ENCODE peak calls at places on chromosomes 6 and 20, in five cellular contexts. One of them, this sample, is unnamed.
A peak's percentile ranks its signal among the peaks of the same experiment; 100 is the strongest.

GRCh38 chr6:116139917-116140316 is 14.0 kb upstream of the COL10A1 start:
- DNase-seq in stimulated activated CD4-positive, alpha-beta T cell treated with anti-CD3 and anti-CD28 coated beads, Interleukin-1b, Interleukin-23, amount 100 ng/mL, for 1 hour: no peak
- DNase-seq in activated T-helper 1 cell treated with anti-CD3 and anti-CD28 coated beads, Interleukin-12 subunit alpha, Interleukin-12 subunit beta, Interleukin-2, Interleukin-4 antibody, amounts not matched to agents 30 ng/mL and 10 ng/mL and 1 ng/mL, durations not matched to agents 14 hours and 24 hours and 36 hours: no peak
- DNase-seq in T-helper 2 cell: no peak
- DNase-seq in heart right ventricle: no peak
- DNase-seq in this sample: no peak

GRCh38 chr20:20498081-20498861 is 130.4 kb downstream of the INSM1 start:
- DNase-seq in stimulated activated CD4-positive, alpha-beta T cell treated with anti-CD3 and anti-CD28 coated beads, Interleukin-1b, Interleukin-23, amount 100 ng/mL, for 1 hour: no peak
- DNase-seq in activated T-helper 1 cell treated with anti-CD3 and anti-CD28 coated beads, Interleukin-12 subunit alpha, Interleukin-12 subunit beta, Interleukin-2, Interleukin-4 antibody, amounts not matched to agents 30 ng/mL and 10 ng/mL and 1 ng/mL, durations not matched to agents 14 hours and 24 hours and 36 hours: no peak
- DNase-seq in T-helper 2 cell: no peak
- DNase-seq in heart right ventricle: no peak
- DNase-seq in this sample: peak; percentile 69

GRCh38 chr20:47610247-47610944 is 108.7 kb downstream of the NCOA3 start:
- DNase-seq in stimulated activated CD4-positive, alpha-beta T cell treated with anti-CD3 and anti-CD28 coated beads, Interleukin-1b, Interleukin-23, amount 100 ng/mL, for 1 hour: peak; percentile 43
- DNase-seq in activated T-helper 1 cell treated with anti-CD3 and anti-CD28 coated beads, Interleukin-12 subunit alpha, Interleukin-12 subunit beta, Interleukin-2, Interleukin-4 antibody, amounts not matched to agents 30 ng/mL and 10 ng/mL and 1 ng/mL, durations not matched to agents 14 hours and 24 hours and 36 hours: peak; percentile 60
- DNase-seq in T-helper 2 cell: peak; percentile 84
- DNase-seq in heart right ventricle: no peak
- DNase-seq in this sample: no peak

GRCh38 chr20:22496817-22497216 is 87.6 kb downstream of the FOXA2 start:
- DNase-seq in stimulated activated CD4-positive, alpha-beta T cell treated with anti-CD3 and anti-CD28 coated beads, Interleukin-1b, Interleukin-23, amount 100 ng/mL, for 1 hour: no peak
- DNase-seq in activated T-helper 1 cell treated with anti-CD3 and anti-CD28 coated beads, Interleukin-12 subunit alpha, Interleukin-12 subunit beta, Interleukin-2, Interleukin-4 antibody, amounts not matched to agents 30 ng/mL and 10 ng/mL and 1 ng/mL, durations not matched to agents 14 hours and 24 hours and 36 hours: no peak
- DNase-seq in T-helper 2 cell: no peak
- DNase-seq in heart right ventricle: no peak
- DNase-seq in this sample: no peak

GRCh38 chr6:41644297-41644879 is 6.1 kb downstream of the MDFI start:
- DNase-seq in stimulated activated CD4-positive, alpha-beta T cell treated with anti-CD3 and anti-CD28 coated beads, Interleukin-1b, Interleukin-23, amount 100 ng/mL, for 1 hour: no peak
- DNase-seq in activated T-helper 1 cell treated with anti-CD3 and anti-CD28 coated beads, Interleukin-12 subunit alpha, Interleukin-12 subunit beta, Interleukin-2, Interleukin-4 antibody, amounts not matched to agents 30 ng/mL and 10 ng/mL and 1 ng/mL, durations not matched to agents 14 hours and 24 hours and 36 hours: no peak
- DNase-seq in T-helper 2 cell: no peak
- DNase-seq in heart right ventricle: no peak
- DNase-seq in this sample: no peak

GRCh38 chr20:24837721-24838456 is 111.2 kb upstream of the CST7 start:
- DNase-seq in stimulated activated CD4-positive, alpha-beta T cell treated with anti-CD3 and anti-CD28 coated beads, Interleukin-1b, Interleukin-23, amount 100 ng/mL, for 1 hour: no peak
- DNase-seq in activated T-helper 1 cell treated with anti-CD3 and anti-CD28 coated beads, Interleukin-12 subunit alpha, Interleukin-12 subunit beta, Interleukin-2, Interleukin-4 antibody, amounts not matched to agents 30 ng/mL and 10 ng/mL and 1 ng/mL, durations not matched to agents 14 hours and 24 hours and 36 hours: no peak
- DNase-seq in T-helper 2 cell: no peak
- DNase-seq in heart right ventricle: no peak
- DNase-seq in this sample: no peak

GRCh38 chr6:169915769-169916550 is 164.5 kb downstream of the ERMARD start:
- DNase-seq in stimulated activated CD4-positive, alpha-beta T cell treated with anti-CD3 and anti-CD28 coated beads, Interleukin-1b, Interleukin-23, amount 100 ng/mL, for 1 hour: no peak
- DNase-seq in activated T-helper 1 cell treated with anti-CD3 and anti-CD28 coated beads, Interleukin-12 subunit alpha, Interleukin-12 subunit beta, Interleukin-2, Interleukin-4 antibody, amounts not matched to agents 30 ng/mL and 10 ng/mL and 1 ng/mL, durations not matched to agents 14 hours and 24 hours and 36 hours: no peak
- DNase-seq in T-helper 2 cell: no peak
- DNase-seq in heart right ventricle: no peak
- DNase-seq in this sample: peak; percentile 22

GRCh38 chr6:108497883-108498282 is 62.8 kb upstream of the FOXO3 start:
- DNase-seq in stimulated activated CD4-positive, alpha-beta T cell treated with anti-CD3 and anti-CD28 coated beads, Interleukin-1b, Interleukin-23, amount 100 ng/mL, for 1 hour: no peak
- DNase-seq in activated T-helper 1 cell treated with anti-CD3 and anti-CD28 coated beads, Interleukin-12 subunit alpha, Interleukin-12 subunit beta, Interleukin-2, Interleukin-4 antibody, amounts not matched to agents 30 ng/mL and 10 ng/mL and 1 ng/mL, durations not matched to agents 14 hours and 24 hours and 36 hours: no peak
- DNase-seq in T-helper 2 cell: peak; percentile 34
- DNase-seq in heart right ventricle: no peak
- DNase-seq in this sample: no peak

GRCh38 chr6:6915813-6916547 is 191.8 kb upstream of the RREB1 start:
- DNase-seq in stimulated activated CD4-positive, alpha-beta T cell treated with anti-CD3 and anti-CD28 coated beads, Interleukin-1b, Interleukin-23, amount 100 ng/mL, for 1 hour: no peak
- DNase-seq in activated T-helper 1 cell treated with anti-CD3 and anti-CD28 coated beads, Interleukin-12 subunit alpha, Interleukin-12 subunit beta, Interleukin-2, Interleukin-4 antibody, amounts not matched to agents 30 ng/mL and 10 ng/mL and 1 ng/mL, durations not matched to agents 14 hours and 24 hours and 36 hours: no peak
- DNase-seq in T-helper 2 cell: peak; percentile 24
- DNase-seq in heart right ventricle: peak; percentile 41
- DNase-seq in this sample: no peak

GRCh38 chr6:157259443-157259842 is 63.9 kb downstream of the TMEM242 start:
- DNase-seq in stimulated activated CD4-positive, alpha-beta T cell treated with anti-CD3 and anti-CD28 coated beads, Interleukin-1b, Interleukin-23, amount 100 ng/mL, for 1 hour: no peak
- DNase-seq in activated T-helper 1 cell treated with anti-CD3 and anti-CD28 coated beads, Interleukin-12 subunit alpha, Interleukin-12 subunit beta, Interleukin-2, Interleukin-4 antibody, amounts not matched to agents 30 ng/mL and 10 ng/mL and 1 ng/mL, durations not matched to agents 14 hours and 24 hours and 36 hours: no peak
- DNase-seq in T-helper 2 cell: no peak
- DNase-seq in heart right ventricle: no peak
- DNase-seq in this sample: no peak

GRCh38 chr6:41335943-41336342 is 535 bp downstream of the NCR2 start:
- DNase-seq in stimulated activated CD4-positive, alpha-beta T cell treated with anti-CD3 and anti-CD28 coated beads, Interleukin-1b, Interleukin-23, amount 100 ng/mL, for 1 hour: no peak
- DNase-seq in activated T-helper 1 cell treated with anti-CD3 and anti-CD28 coated beads, Interleukin-12 subunit alpha, Interleukin-12 subunit beta, Interleukin-2, Interleukin-4 antibody, amounts not matched to agents 30 ng/mL and 10 ng/mL and 1 ng/mL, durations not matched to agents 14 hours and 24 hours and 36 hours: no peak
- DNase-seq in T-helper 2 cell: no peak
- DNase-seq in heart right ventricle: no peak
- DNase-seq in this sample: no peak

GRCh38 chr6:105626290-105627158 is 223.6 kb upstream of the PREP start:
- DNase-seq in stimulated activated CD4-positive, alpha-beta T cell treated with anti-CD3 and anti-CD28 coated beads, Interleukin-1b, Interleukin-23, amount 100 ng/mL, for 1 hour: no peak
- DNase-seq in activated T-helper 1 cell treated with anti-CD3 and anti-CD28 coated beads, Interleukin-12 subunit alpha, Interleukin-12 subunit beta, Interleukin-2, Interleukin-4 antibody, amounts not matched to agents 30 ng/mL and 10 ng/mL and 1 ng/mL, durations not matched to agents 14 hours and 24 hours and 36 hours: no peak
- DNase-seq in T-helper 2 cell: peak; percentile 77
- DNase-seq in heart right ventricle: no peak
- DNase-seq in this sample: no peak

GRCh38 chr20:44773070-44773829 is 27.6 kb downstream of the KCNK15 start:
- DNase-seq in stimulated activated CD4-positive, alpha-beta T cell treated with anti-CD3 and anti-CD28 coated beads, Interleukin-1b, Interleukin-23, amount 100 ng/mL, for 1 hour: no peak
- DNase-seq in activated T-helper 1 cell treated with anti-CD3 and anti-CD28 coated beads, Interleukin-12 subunit alpha, Interleukin-12 subunit beta, Interleukin-2, Interleukin-4 antibody, amounts not matched to agents 30 ng/mL and 10 ng/mL and 1 ng/mL, durations not matched to agents 14 hours and 24 hours and 36 hours: no peak
- DNase-seq in T-helper 2 cell: no peak
- DNase-seq in heart right ventricle: no peak
- DNase-seq in this sample: no peak

GRCh38 chr20:38805502-38805957 is at the start of gene PPP1R16B:
- DNase-seq in stimulated activated CD4-positive, alpha-beta T cell treated with anti-CD3 and anti-CD28 coated beads, Interleukin-1b, Interleukin-23, amount 100 ng/mL, for 1 hour: peak; percentile 62
- DNase-seq in activated T-helper 1 cell treated with anti-CD3 and anti-CD28 coated beads, Interleukin-12 subunit alpha, Interleukin-12 subunit beta, Interleukin-2, Interleukin-4 antibody, amounts not matched to agents 30 ng/mL and 10 ng/mL and 1 ng/mL, durations not matched to agents 14 hours and 24 hours and 36 hours: peak; percentile 79
- DNase-seq in T-helper 2 cell: peak; percentile 91
- DNase-seq in heart right ventricle: peak; percentile 75
- DNase-seq in this sample: peak; percentile 70

GRCh38 chr6:159042003-159042823 is 2.6 kb downstream of the TAGAP start:
- DNase-seq in stimulated activated CD4-positive, alpha-beta T cell treated with anti-CD3 and anti-CD28 coated beads, Interleukin-1b, Interleukin-23, amount 100 ng/mL, for 1 hour: no peak
- DNase-seq in activated T-helper 1 cell treated with anti-CD3 and anti-CD28 coated beads, Interleukin-12 subunit alpha, Interleukin-12 subunit beta, Interleukin-2, Interleukin-4 antibody, amounts not matched to agents 30 ng/mL and 10 ng/mL and 1 ng/mL, durations not matched to agents 14 hours and 24 hours and 36 hours: peak; percentile 74
- DNase-seq in T-helper 2 cell: peak; percentile 91
- DNase-seq in heart right ventricle: no peak
- DNase-seq in this sample: peak; percentile 84

GRCh38 chr6:165835410-165835851 is 172.4 kb upstream of the PDE10A start:
- DNase-seq in stimulated activated CD4-positive, alpha-beta T cell treated with anti-CD3 and anti-CD28 coated beads, Interleukin-1b, Interleukin-23, amount 100 ng/mL, for 1 hour: no peak
- DNase-seq in activated T-helper 1 cell treated with anti-CD3 and anti-CD28 coated beads, Interleukin-12 subunit alpha, Interleukin-12 subunit beta, Interleukin-2, Interleukin-4 antibody, amounts not matched to agents 30 ng/mL and 10 ng/mL and 1 ng/mL, durations not matched to agents 14 hours and 24 hours and 36 hours: no peak
- DNase-seq in T-helper 2 cell: no peak
- DNase-seq in heart right ventricle: no peak
- DNase-seq in this sample: no peak

GRCh38 chr6:159608961-159609673 is 83.9 kb downstream of the SOD2 start:
- DNase-seq in stimulated activated CD4-positive, alpha-beta T cell treated with anti-CD3 and anti-CD28 coated beads, Interleukin-1b, Interleukin-23, amount 100 ng/mL, for 1 hour: no peak
- DNase-seq in activated T-helper 1 cell treated with anti-CD3 and anti-CD28 coated beads, Interleukin-12 subunit alpha, Interleukin-12 subunit beta, Interleukin-2, Interleukin-4 antibody, amounts not matched to agents 30 ng/mL and 10 ng/mL and 1 ng/mL, durations not matched to agents 14 hours and 24 hours and 36 hours: no peak
- DNase-seq in T-helper 2 cell: peak; percentile 10
- DNase-seq in heart right ventricle: no peak
- DNase-seq in this sample: no peak

GRCh38 chr20:90651-91050 is 3.2 kb downstream of the DEFB125 start:
- DNase-seq in stimulated activated CD4-positive, alpha-beta T cell treated with anti-CD3 and anti-CD28 coated beads, Interleukin-1b, Interleukin-23, amount 100 ng/mL, for 1 hour: no peak
- DNase-seq in activated T-helper 1 cell treated with anti-CD3 and anti-CD28 coated beads, Interleukin-12 subunit alpha, Interleukin-12 subunit beta, Interleukin-2, Interleukin-4 antibody, amounts not matched to agents 30 ng/mL and 10 ng/mL and 1 ng/mL, durations not matched to agents 14 hours and 24 hours and 36 hours: no peak
- DNase-seq in T-helper 2 cell: no peak
- DNase-seq in heart right ventricle: no peak
- DNase-seq in this sample: no peak

GRCh38 chr6:18362058-18362561 is 25.0 kb upstream of the RNF144B start:
- DNase-seq in stimulated activated CD4-positive, alpha-beta T cell treated with anti-CD3 and anti-CD28 coated beads, Interleukin-1b, Interleukin-23, amount 100 ng/mL, for 1 hour: no peak
- DNase-seq in activated T-helper 1 cell treated with anti-CD3 and anti-CD28 coated beads, Interleukin-12 subunit alpha, Interleukin-12 subunit beta, Interleukin-2, Interleukin-4 antibody, amounts not matched to agents 30 ng/mL and 10 ng/mL and 1 ng/mL, durations not matched to agents 14 hours and 24 hours and 36 hours: no peak
- DNase-seq in T-helper 2 cell: no peak
- DNase-seq in heart right ventricle: no peak
- DNase-seq in this sample: no peak

GRCh38 chr20:9829835-9830234 is 9.0 kb downstream of the PAK5 start:
- DNase-seq in stimulated activated CD4-positive, alpha-beta T cell treated with anti-CD3 and anti-CD28 coated beads, Interleukin-1b, Interleukin-23, amount 100 ng/mL, for 1 hour: no peak
- DNase-seq in activated T-helper 1 cell treated with anti-CD3 and anti-CD28 coated beads, Interleukin-12 subunit alpha, Interleukin-12 subunit beta, Interleukin-2, Interleukin-4 antibody, amounts not matched to agents 30 ng/mL and 10 ng/mL and 1 ng/mL, durations not matched to agents 14 hours and 24 hours and 36 hours: no peak
- DNase-seq in T-helper 2 cell: no peak
- DNase-seq in heart right ventricle: no peak
- DNase-seq in this sample: no peak

GRCh38 chr20:44501448-44501847 is 20.4 kb downstream of the SERINC3 start:
- DNase-seq in stimulated activated CD4-positive, alpha-beta T cell treated with anti-CD3 and anti-CD28 coated beads, Interleukin-1b, Interleukin-23, amount 100 ng/mL, for 1 hour: no peak
- DNase-seq in activated T-helper 1 cell treated with anti-CD3 and anti-CD28 coated beads, Interleukin-12 subunit alpha, Interleukin-12 subunit beta, Interleukin-2, Interleukin-4 antibody, amounts not matched to agents 30 ng/mL and 10 ng/mL and 1 ng/mL, durations not matched to agents 14 hours and 24 hours and 36 hours: no peak
- DNase-seq in T-helper 2 cell: no peak
- DNase-seq in heart right ventricle: no peak
- DNase-seq in this sample: no peak

GRCh38 chr6:111113731-111114438 is 26.6 kb downstream of the SLC16A10 start:
- DNase-seq in stimulated activated CD4-positive, alpha-beta T cell treated with anti-CD3 and anti-CD28 coated beads, Interleukin-1b, Interleukin-23, amount 100 ng/mL, for 1 hour: no peak
- DNase-seq in activated T-helper 1 cell treated with anti-CD3 and anti-CD28 coated beads, Interleukin-12 subunit alpha, Interleukin-12 subunit beta, Interleukin-2, Interleukin-4 antibody, amounts not matched to agents 30 ng/mL and 10 ng/mL and 1 ng/mL, durations not matched to agents 14 hours and 24 hours and 36 hours: no peak
- DNase-seq in T-helper 2 cell: peak; percentile 25
- DNase-seq in heart right ventricle: peak; percentile 16
- DNase-seq in this sample: peak; percentile 33

GRCh38 chr6:10000461-10000992 is 414.3 kb downstream of the TFAP2A start:
- DNase-seq in stimulated activated CD4-positive, alpha-beta T cell treated with anti-CD3 and anti-CD28 coated beads, Interleukin-1b, Interleukin-23, amount 100 ng/mL, for 1 hour: no peak
- DNase-seq in activated T-helper 1 cell treated with anti-CD3 and anti-CD28 coated beads, Interleukin-12 subunit alpha, Interleukin-12 subunit beta, Interleukin-2, Interleukin-4 antibody, amounts not matched to agents 30 ng/mL and 10 ng/mL and 1 ng/mL, durations not matched to agents 14 hours and 24 hours and 36 hours: no peak
- DNase-seq in T-helper 2 cell: no peak
- DNase-seq in heart right ventricle: no peak
- DNase-seq in this sample: no peak

GRCh38 chr6:18424201-18424600 is 37.1 kb downstream of the RNF144B start:
- DNase-seq in stimulated activated CD4-positive, alpha-beta T cell treated with anti-CD3 and anti-CD28 coated beads, Interleukin-1b, Interleukin-23, amount 100 ng/mL, for 1 hour: no peak
- DNase-seq in activated T-helper 1 cell treated with anti-CD3 and anti-CD28 coated beads, Interleukin-12 subunit alpha, Interleukin-12 subunit beta, Interleukin-2, Interleukin-4 antibody, amounts not matched to agents 30 ng/mL and 10 ng/mL and 1 ng/mL, durations not matched to agents 14 hours and 24 hours and 36 hours: no peak
- DNase-seq in T-helper 2 cell: no peak
- DNase-seq in heart right ventricle: no peak
- DNase-seq in this sample: no peak

GRCh38 chr20:1818895-1819294 is 76.3 kb upstream of the SIRPA start:
- DNase-seq in stimulated activated CD4-positive, alpha-beta T cell treated with anti-CD3 and anti-CD28 coated beads, Interleukin-1b, Interleukin-23, amount 100 ng/mL, for 1 hour: no peak
- DNase-seq in activated T-helper 1 cell treated with anti-CD3 and anti-CD28 coated beads, Interleukin-12 subunit alpha, Interleukin-12 subunit beta, Interleukin-2, Interleukin-4 antibody, amounts not matched to agents 30 ng/mL and 10 ng/mL and 1 ng/mL, durations not matched to agents 14 hours and 24 hours and 36 hours: no peak
- DNase-seq in T-helper 2 cell: no peak
- DNase-seq in heart right ventricle: no peak
- DNase-seq in this sample: no peak

GRCh38 chr6:151196571-151196970 is 43.2 kb upstream of the AKAP12 start:
- DNase-seq in stimulated activated CD4-positive, alpha-beta T cell treated with anti-CD3 and anti-CD28 coated beads, Interleukin-1b, Interleukin-23, amount 100 ng/mL, for 1 hour: no peak
- DNase-seq in activated T-helper 1 cell treated with anti-CD3 and anti-CD28 coated beads, Interleukin-12 subunit alpha, Interleukin-12 subunit beta, Interleukin-2, Interleukin-4 antibody, amounts not matched to agents 30 ng/mL and 10 ng/mL and 1 ng/mL, durations not matched to agents 14 hours and 24 hours and 36 hours: no peak
- DNase-seq in T-helper 2 cell: no peak
- DNase-seq in heart right ventricle: no peak
- DNase-seq in this sample: no peak

GRCh38 chr6:140542858-140543257 is 1168.4 kb upstream of the CITED2 start:
- DNase-seq in stimulated activated CD4-positive, alpha-beta T cell treated with anti-CD3 and anti-CD28 coated beads, Interleukin-1b, Interleukin-23, amount 100 ng/mL, for 1 hour: no peak
- DNase-seq in activated T-helper 1 cell treated with anti-CD3 and anti-CD28 coated beads, Interleukin-12 subunit alpha, Interleukin-12 subunit beta, Interleukin-2, Interleukin-4 antibody, amounts not matched to agents 30 ng/mL and 10 ng/mL and 1 ng/mL, durations not matched to agents 14 hours and 24 hours and 36 hours: no peak
- DNase-seq in T-helper 2 cell: peak; percentile 0
- DNase-seq in heart right ventricle: no peak
- DNase-seq in this sample: no peak

GRCh38 chr20:32507998-32508774 is 76.9 kb downstream of the NOL4L start:
- DNase-seq in stimulated activated CD4-positive, alpha-beta T cell treated with anti-CD3 and anti-CD28 coated beads, Interleukin-1b, Interleukin-23, amount 100 ng/mL, for 1 hour: no peak
- DNase-seq in activated T-helper 1 cell treated with anti-CD3 and anti-CD28 coated beads, Interleukin-12 subunit alpha, Interleukin-12 subunit beta, Interleukin-2, Interleukin-4 antibody, amounts not matched to agents 30 ng/mL and 10 ng/mL and 1 ng/mL, durations not matched to agents 14 hours and 24 hours and 36 hours: no peak
- DNase-seq in T-helper 2 cell: no peak
- DNase-seq in heart right ventricle: no peak
- DNase-seq in this sample: no peak

GRCh38 chr6:106974337-106974998 is at the start of gene CD24:
- DNase-seq in stimulated activated CD4-positive, alpha-beta T cell treated with anti-CD3 and anti-CD28 coated beads, Interleukin-1b, Interleukin-23, amount 100 ng/mL, for 1 hour: no peak
- DNase-seq in activated T-helper 1 cell treated with anti-CD3 and anti-CD28 coated beads, Interleukin-12 subunit alpha, Interleukin-12 subunit beta, Interleukin-2, Interleukin-4 antibody, amounts not matched to agents 30 ng/mL and 10 ng/mL and 1 ng/mL, durations not matched to agents 14 hours and 24 hours and 36 hours: no peak
- DNase-seq in T-helper 2 cell: peak; percentile 26
- DNase-seq in heart right ventricle: peak; percentile 9
- DNase-seq in this sample: no peak

GRCh38 chr20:60055740-60056139 is 97.5 kb downstream of the CDH26 start:
- DNase-seq in stimulated activated CD4-positive, alpha-beta T cell treated with anti-CD3 and anti-CD28 coated beads, Interleukin-1b, Interleukin-23, amount 100 ng/mL, for 1 hour: no peak
- DNase-seq in activated T-helper 1 cell treated with anti-CD3 and anti-CD28 coated beads, Interleukin-12 subunit alpha, Interleukin-12 subunit beta, Interleukin-2, Interleukin-4 antibody, amounts not matched to agents 30 ng/mL and 10 ng/mL and 1 ng/mL, durations not matched to agents 14 hours and 24 hours and 36 hours: peak; percentile 41
- DNase-seq in T-helper 2 cell: peak; percentile 88
- DNase-seq in heart right ventricle: peak; percentile 42
- DNase-seq in this sample: no peak

GRCh38 chr6:155274533-155274932 is 10.7 kb downstream of the CLDN20 start:
- DNase-seq in stimulated activated CD4-positive, alpha-beta T cell treated with anti-CD3 and anti-CD28 coated beads, Interleukin-1b, Interleukin-23, amount 100 ng/mL, for 1 hour: no peak
- DNase-seq in activated T-helper 1 cell treated with anti-CD3 and anti-CD28 coated beads, Interleukin-12 subunit alpha, Interleukin-12 subunit beta, Interleukin-2, Interleukin-4 antibody, amounts not matched to agents 30 ng/mL and 10 ng/mL and 1 ng/mL, durations not matched to agents 14 hours and 24 hours and 36 hours: no peak
- DNase-seq in T-helper 2 cell: no peak
- DNase-seq in heart right ventricle: no peak
- DNase-seq in this sample: no peak

GRCh38 chr20:33481431-33481941 is 8.4 kb upstream of the CBFA2T2 start:
- DNase-seq in stimulated activated CD4-positive, alpha-beta T cell treated with anti-CD3 and anti-CD28 coated beads, Interleukin-1b, Interleukin-23, amount 100 ng/mL, for 1 hour: no peak
- DNase-seq in activated T-helper 1 cell treated with anti-CD3 and anti-CD28 coated beads, Interleukin-12 subunit alpha, Interleukin-12 subunit beta, Interleukin-2, Interleukin-4 antibody, amounts not matched to agents 30 ng/mL and 10 ng/mL and 1 ng/mL, durations not matched to agents 14 hours and 24 hours and 36 hours: no peak
- DNase-seq in T-helper 2 cell: no peak
- DNase-seq in heart right ventricle: no peak
- DNase-seq in this sample: no peak

GRCh38 chr6:170424634-170425126 is 118.1 kb downstream of the FAM120B start:
- DNase-seq in stimulated activated CD4-positive, alpha-beta T cell treated with anti-CD3 and anti-CD28 coated beads, Interleukin-1b, Interleukin-23, amount 100 ng/mL, for 1 hour: no peak
- DNase-seq in activated T-helper 1 cell treated with anti-CD3 and anti-CD28 coated beads, Interleukin-12 subunit alpha, Interleukin-12 subunit beta, Interleukin-2, Interleukin-4 antibody, amounts not matched to agents 30 ng/mL and 10 ng/mL and 1 ng/mL, durations not matched to agents 14 hours and 24 hours and 36 hours: no peak
- DNase-seq in T-helper 2 cell: no peak
- DNase-seq in heart right ventricle: no peak
- DNase-seq in this sample: no peak

GRCh38 chr6:117459447-117459944 is 23.0 kb upstream of the DCBLD1 start:
- DNase-seq in stimulated activated CD4-positive, alpha-beta T cell treated with anti-CD3 and anti-CD28 coated beads, Interleukin-1b, Interleukin-23, amount 100 ng/mL, for 1 hour: no peak
- DNase-seq in activated T-helper 1 cell treated with anti-CD3 and anti-CD28 coated beads, Interleukin-12 subunit alpha, Interleukin-12 subunit beta, Interleukin-2, Interleukin-4 antibody, amounts not matched to agents 30 ng/mL and 10 ng/mL and 1 ng/mL, durations not matched to agents 14 hours and 24 hours and 36 hours: no peak
- DNase-seq in T-helper 2 cell: peak; percentile 52
- DNase-seq in heart right ventricle: no peak
- DNase-seq in this sample: no peak

GRCh38 chr20:49887251-49887827 is 28.0 kb downstream of the SPATA2 start:
- DNase-seq in stimulated activated CD4-positive, alpha-beta T cell treated with anti-CD3 and anti-CD28 coated beads, Interleukin-1b, Interleukin-23, amount 100 ng/mL, for 1 hour: no peak
- DNase-seq in activated T-helper 1 cell treated with anti-CD3 and anti-CD28 coated beads, Interleukin-12 subunit alpha, Interleukin-12 subunit beta, Interleukin-2, Interleukin-4 antibody, amounts not matched to agents 30 ng/mL and 10 ng/mL and 1 ng/mL, durations not matched to agents 14 hours and 24 hours and 36 hours: no peak
- DNase-seq in T-helper 2 cell: no peak
- DNase-seq in heart right ventricle: no peak
- DNase-seq in this sample: no peak

GRCh38 chr20:13995841-13996240 is 525 bp downstream of the MACROD2 start:
- DNase-seq in stimulated activated CD4-positive, alpha-beta T cell treated with anti-CD3 and anti-CD28 coated beads, Interleukin-1b, Interleukin-23, amount 100 ng/mL, for 1 hour: no peak
- DNase-seq in activated T-helper 1 cell treated with anti-CD3 and anti-CD28 coated beads, Interleukin-12 subunit alpha, Interleukin-12 subunit beta, Interleukin-2, Interleukin-4 antibody, amounts not matched to agents 30 ng/mL and 10 ng/mL and 1 ng/mL, durations not matched to agents 14 hours and 24 hours and 36 hours: no peak
- DNase-seq in T-helper 2 cell: peak; percentile 12
- DNase-seq in heart right ventricle: peak; percentile 24
- DNase-seq in this sample: peak; percentile 53